ENCODE peak calls at places on chromosomes 12 and 14, in nine cellular contexts. H is occipital lobe; S is NCI-H1105 treated with DMSO at 0.1 percent for 48 hours; I is adipocyte; K is sciatic nerve; D is breast epithelium; P is COR-L47; N is HCEC 1CT; C is activated CD8-positive, alpha-beta memory T cell treated with anti-CD3 and anti-CD28 coated beads, Interleukin-2, amount 10 ng/mL, durations not matched to agents 7 days and 5 days. F is an unnamed sample.

GRCh38 chr14:24310666-24311604 is at the start of gene LTB4R:
- DNase-seq in K (peak), P (peak), S (no peak), I (peak), C (peak), H (peak), D (peak), N (peak), F (no peak)

GRCh38 chr14:102280376-102280962 is 24.5 kb downstream of the MOK start:
- DNase-seq in D (no peak), C (no peak), S (no peak), H (no peak), K (no peak), P (no peak), I (peak), N (peak), F (peak)

GRCh38 chr14:24921903-24922302 is 128.0 kb downstream of the STXBP6 start:
- DNase-seq in D (no peak), P (no peak), N (peak), H (no peak), I (no peak), K (no peak), S (no peak), C (no peak), F (no peak)

GRCh38 chr14:101735453-101735852 is 26.1 kb upstream of the PPP2R5C start:
- DNase-seq in C (no peak), I (no peak), H (no peak), D (no peak), S (no peak), P (no peak), K (no peak), N (no peak), F (no peak)

GRCh38 chr14:68523994-68524725 is 268.7 kb downstream of the ZFP36L1 start:
- DNase-seq in K (no peak), S (no peak), I (peak), H (no peak), N (no peak), P (no peak), C (no peak), D (peak), F (peak)

GRCh38 chr14:91374897-91375747 is 42.5 kb downstream of the CCDC88C start:
- DNase-seq in I (no peak), D (no peak), K (no peak), P (peak), C (peak), H (no peak), S (peak), N (no peak), F (no peak)

GRCh38 chr12:68796399-68796798 is 11.6 kb upstream of the MDM2 start:
- DNase-seq in I (no peak), D (no peak), K (no peak), N (no peak), P (no peak), H (no peak), S (no peak), C (no peak), F (no peak)

GRCh38 chr14:51616724-51617409 is 34.8 kb upstream of the FRMD6 start:
- DNase-seq in S (no peak), D (peak), H (no peak), P (no peak), I (peak), K (no peak), N (peak), C (no peak), F (peak)

GRCh38 chr12:127559349-127560040 is 707.5 kb upstream of the TMEM132C start:
- DNase-seq in P (peak), H (no peak), I (peak), S (peak), K (no peak), C (peak), N (peak), D (no peak), F (peak)

GRCh38 chr12:44960856-44961255 is 84.7 kb upstream of the NELL2 start:
- DNase-seq in C (no peak), K (no peak), N (no peak), S (no peak), I (no peak), P (no peak), H (no peak), D (no peak), F (no peak)

GRCh38 chr14:92887157-92887556 is 35.8 kb upstream of the CHGA start:
- DNase-seq in C (no peak), N (no peak), H (no peak), D (no peak), I (no peak), K (no peak), P (no peak), S (no peak), F (no peak)

GRCh38 chr12:98997-99396 is 32.4 kb downstream of the IQSEC3 start:
- DNase-seq in N (no peak), P (no peak), I (peak), H (no peak), K (peak), S (no peak), D (no peak), C (no peak), F (no peak)

GRCh38 chr14:76073732-76074131 is 78.0 kb upstream of the GPATCH2L start:
- DNase-seq in N (no peak), I (no peak), D (no peak), C (no peak), K (no peak), P (no peak), H (no peak), S (no peak), F (no peak)

GRCh38 chr12:105670664-105671063 is 340.2 kb downstream of the C12orf75 start:
- DNase-seq in K (no peak), N (no peak), C (no peak), I (peak), H (no peak), D (no peak), P (no peak), S (no peak), F (peak)

GRCh38 chr12:93870020-93870795 is 193.0 kb downstream of the CRADD start:
- DNase-seq in S (no peak), K (no peak), H (no peak), D (no peak), I (no peak), N (no peak), P (no peak), C (no peak), F (no peak)

GRCh38 chr14:41137741-41138140 is 468.9 kb upstream of the LRFN5 start:
- DNase-seq in S (peak), P (no peak), H (no peak), C (no peak), D (no peak), I (no peak), K (no peak), N (no peak), F (no peak)

GRCh38 chr14:32940066-32940651 is 1.5 kb downstream of the NPAS3 start:
- DNase-seq in H (no peak), S (peak), K (no peak), P (no peak), D (no peak), I (no peak), N (peak), C (no peak), F (no peak)

GRCh38 chr12:125032466-125033152 is 32.6 kb upstream of the AACS start:
- DNase-seq in I (no peak), C (no peak), H (no peak), N (no peak), P (no peak), K (no peak), D (no peak), S (no peak), F (no peak)

GRCh38 chr12:125169870-125170269 is 104.6 kb downstream of the AACS start:
- DNase-seq in K (no peak), I (no peak), D (no peak), C (no peak), P (no peak), N (no peak), H (no peak), S (no peak), F (no peak)

GRCh38 chr14:26866741-26867140 is 268.9 kb upstream of the NOVA1 start:
- DNase-seq in S (no peak), I (no peak), N (no peak), D (no peak), H (no peak), K (no peak), P (no peak), C (no peak), F (no peak)